ENCODE peak calls at places on chromosomes 16 and 17, in four cellular contexts. One of them, this sample, is unnamed.

GRCh38 chr16:27474041-27474440 is 72.1 kb downstream of the IL21R start:
- DNase-seq in left lung: no peak
- DNase-seq in CD8-positive, alpha-beta memory T cell: no peak
- DNase-seq in OCI-LY7: no peak
- DNase-seq in this sample: peak; percentile 42

GRCh38 chr17:36036240-36036639 is 18.5 kb upstream of the CCL23 start:
- DNase-seq in left lung: no peak
- DNase-seq in CD8-positive, alpha-beta memory T cell: no peak
- DNase-seq in OCI-LY7: no peak
- DNase-seq in this sample: no peak

GRCh38 chr16:73319747-73320146 is 271.8 kb upstream of the ZFHX3 start:
- DNase-seq in left lung: no peak
- DNase-seq in CD8-positive, alpha-beta memory T cell: no peak
- DNase-seq in OCI-LY7: no peak
- DNase-seq in this sample: no peak

GRCh38 chr17:51869387-51869786 is 289.1 kb downstream of the CA10 start:
- DNase-seq in left lung: no peak
- DNase-seq in CD8-positive, alpha-beta memory T cell: no peak
- DNase-seq in OCI-LY7: peak; percentile 19
- DNase-seq in this sample: no peak

GRCh38 chr17:50348522-50349240 is 2.8 kb downstream of the XYLT2 start:
- DNase-seq in left lung: no peak
- DNase-seq in CD8-positive, alpha-beta memory T cell: no peak
- DNase-seq in OCI-LY7: no peak
- DNase-seq in this sample: no peak

GRCh38 chr17:17900615-17901520 is 64.1 kb upstream of the SREBF1 start:
- DNase-seq in left lung: no peak
- DNase-seq in CD8-positive, alpha-beta memory T cell: no peak
- DNase-seq in OCI-LY7: no peak
- DNase-seq in this sample: peak; percentile 82

GRCh38 chr17:77840156-77840555 is 118.3 kb upstream of the TNRC6C start:
- DNase-seq in left lung: peak; percentile 37
- DNase-seq in CD8-positive, alpha-beta memory T cell: no peak
- DNase-seq in OCI-LY7: no peak
- DNase-seq in this sample: peak; percentile 75

GRCh38 chr16:17555176-17555575 is 84.4 kb upstream of the XYLT1 start:
- DNase-seq in left lung: no peak
- DNase-seq in CD8-positive, alpha-beta memory T cell: no peak
- DNase-seq in OCI-LY7: no peak
- DNase-seq in this sample: no peak

GRCh38 chr16:72469932-72470331 is 298.0 kb upstream of the PMFBP1 start:
- DNase-seq in left lung: no peak
- DNase-seq in CD8-positive, alpha-beta memory T cell: no peak
- DNase-seq in OCI-LY7: no peak
- DNase-seq in this sample: no peak

GRCh38 chr16:25005445-25006306 is 9.5 kb downstream of the ARHGAP17 start:
- DNase-seq in left lung: no peak
- DNase-seq in CD8-positive, alpha-beta memory T cell: no peak
- DNase-seq in OCI-LY7: no peak
- DNase-seq in this sample: no peak

GRCh38 chr17:79617304-79617703 is 6.5 kb upstream of the RBFOX3 start:
- DNase-seq in left lung: no peak
- DNase-seq in CD8-positive, alpha-beta memory T cell: no peak
- DNase-seq in OCI-LY7: no peak
- DNase-seq in this sample: peak; percentile 56

GRCh38 chr17:12983986-12984932 is 33.6 kb downstream of the ELAC2 start:
- DNase-seq in left lung: no peak
- DNase-seq in CD8-positive, alpha-beta memory T cell: no peak
- DNase-seq in OCI-LY7: no peak
- DNase-seq in this sample: peak; percentile 88

DNA sequence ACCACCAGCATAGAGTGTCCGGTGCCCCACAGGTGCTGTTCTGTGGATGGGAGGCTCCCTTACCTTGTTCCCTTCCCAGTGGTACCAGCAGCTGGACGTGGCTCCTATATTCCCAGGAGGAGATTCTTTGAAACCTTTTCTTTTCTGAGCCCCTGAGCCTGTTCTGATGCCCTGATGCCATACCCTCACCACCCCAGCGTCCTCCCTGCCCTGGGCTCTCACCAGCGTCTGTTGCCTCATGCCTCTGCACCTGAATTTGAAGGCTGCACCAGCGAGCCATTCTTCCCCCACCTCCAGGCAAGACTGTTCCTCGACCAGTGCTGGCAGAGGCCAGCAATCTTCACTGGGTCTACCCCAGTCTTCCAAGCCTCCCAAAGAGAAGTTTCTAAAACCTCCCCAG is 505 bp downstream of the SOST start:
- DNase-seq in left lung: no peak
- DNase-seq in CD8-positive, alpha-beta memory T cell: no peak
- DNase-seq in OCI-LY7: no peak
- DNase-seq in this sample: no peak
- H3K4me1 ChIP-seq in left lung: peaks cover 9% of the 10 kb centered on the region
- H3K4me1 ChIP-seq in CD8-positive, alpha-beta memory T cell: no peaks in the 10 kb centered on the region
- H3K4me1 ChIP-seq in OCI-LY7: no peaks in the 10 kb centered on the region
- H3K4me1 ChIP-seq in this sample: no peaks in the 10 kb centered on the region

GRCh38 chr16:66936462-66936861 is 1.1 kb downstream of the CES2 start:
- DNase-seq in left lung: peak; percentile 14
- DNase-seq in CD8-positive, alpha-beta memory T cell: no peak
- DNase-seq in OCI-LY7: no peak
- DNase-seq in this sample: no peak
- H3K4me3 ChIP-seq in left lung: peak overlapping the region; percentile 97
- H3K4me3 ChIP-seq in CD8-positive, alpha-beta memory T cell: no peak overlapping the region
- H3K4me3 ChIP-seq in OCI-LY7: no peak overlapping the region
- H3K4me3 ChIP-seq in this sample: no peak overlapping the region

GRCh38 chr16:8944113-8944765 is 19.5 kb downstream of the USP7 start:
- DNase-seq in left lung: no peak
- DNase-seq in CD8-positive, alpha-beta memory T cell: no peak
- DNase-seq in OCI-LY7: peak; percentile 84
- DNase-seq in this sample: no peak
- H3K27ac ChIP-seq in left lung: no peak overlapping the region
- H3K27ac ChIP-seq in CD8-positive, alpha-beta memory T cell: no peak overlapping the region
- H3K27ac ChIP-seq in OCI-LY7: peak overlapping the region; percentile 4
- H3K27ac ChIP-seq in this sample: no peak overlapping the region

GRCh38 chr17:233473-233941 is 52.1 kb upstream of the DOC2B start:
- DNase-seq in left lung: no peak
- DNase-seq in CD8-positive, alpha-beta memory T cell: no peak
- DNase-seq in OCI-LY7: peak; percentile 44
- DNase-seq in this sample: peak; percentile 66
- H3K4me1 ChIP-seq in left lung: peaks cover 22% of the 10 kb centered on the region
- H3K4me1 ChIP-seq in CD8-positive, alpha-beta memory T cell: no peaks in the 10 kb centered on the region
- H3K4me1 ChIP-seq in OCI-LY7: peaks cover 50% of the 10 kb centered on the region
- H3K4me1 ChIP-seq in this sample: no peaks in the 10 kb centered on the region

GRCh38 chr16:65548470-65548869 is 426.6 kb upstream of the CDH11 start:
- DNase-seq in left lung: no peak
- DNase-seq in CD8-positive, alpha-beta memory T cell: no peak
- DNase-seq in OCI-LY7: no peak
- DNase-seq in this sample: no peak
- H3K4me3 ChIP-seq in left lung: no peak overlapping the region
- H3K4me3 ChIP-seq in CD8-positive, alpha-beta memory T cell: no peak overlapping the region
- H3K4me3 ChIP-seq in OCI-LY7: no peak overlapping the region
- H3K4me3 ChIP-seq in this sample: no peak overlapping the region

GRCh38 chr17:7852919-7853692 is 1.8 kb upstream of the TMEM88 start:
- DNase-seq in left lung: no peak
- DNase-seq in CD8-positive, alpha-beta memory T cell: no peak
- DNase-seq in OCI-LY7: no peak
- DNase-seq in this sample: peak; percentile 78

GRCh38 chr17:7850970-7851437 is 3.9 kb upstream of the TMEM88 start:
- DNase-seq in left lung: no peak
- DNase-seq in CD8-positive, alpha-beta memory T cell: no peak
- DNase-seq in OCI-LY7: no peak
- DNase-seq in this sample: no peak

GRCh38 chr17:7850118-7850504 is 4.8 kb upstream of the TMEM88 start:
- DNase-seq in left lung: no peak
- DNase-seq in CD8-positive, alpha-beta memory T cell: no peak
- DNase-seq in OCI-LY7: no peak
- DNase-seq in this sample: no peak

GRCh38 chr17:7852262-7852670 is 2.6 kb upstream of the TMEM88 start:
- DNase-seq in left lung: no peak
- DNase-seq in CD8-positive, alpha-beta memory T cell: no peak
- DNase-seq in OCI-LY7: no peak
- DNase-seq in this sample: peak; percentile 55

DNA sequence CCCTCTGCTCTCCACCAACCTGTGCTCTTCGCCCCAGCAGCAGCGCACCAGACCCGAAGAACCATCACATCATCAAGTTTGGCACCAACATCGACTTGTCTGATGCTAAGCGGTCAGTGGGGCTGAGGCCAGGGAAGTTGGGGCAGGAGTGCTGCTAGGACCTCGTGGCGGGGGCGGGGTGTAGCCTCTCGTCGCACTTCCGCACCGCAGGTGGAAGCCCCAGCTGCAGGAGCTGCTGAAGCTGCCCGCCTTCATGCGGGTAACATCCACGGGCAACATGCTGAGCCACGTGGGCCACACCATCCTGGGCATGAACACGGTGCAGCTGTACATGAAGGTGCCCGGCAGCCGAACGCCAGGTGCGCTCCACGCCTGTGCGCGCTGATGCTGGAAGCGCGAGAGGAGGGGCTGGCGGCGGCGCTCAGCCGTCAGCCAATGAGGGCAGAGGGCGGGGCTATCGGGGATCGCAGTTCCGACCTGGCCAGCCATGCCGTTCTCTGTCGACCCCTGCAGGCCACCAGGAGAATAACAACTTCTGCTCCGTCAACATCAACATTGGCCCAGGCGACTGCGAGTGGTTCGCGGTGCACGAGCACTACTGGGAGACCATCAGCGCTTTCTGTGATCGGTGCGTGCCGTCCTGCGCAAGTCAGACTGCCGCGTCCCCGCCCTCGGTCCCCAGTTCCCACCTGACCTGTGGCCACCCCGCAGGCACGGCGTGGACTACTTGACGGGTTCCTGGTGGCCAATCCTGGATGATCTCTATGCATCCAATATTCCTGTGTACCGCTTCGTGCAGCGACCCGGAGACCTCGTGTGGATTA is 3.2 kb upstream of the TMEM88 start:
- DNase-seq in left lung: peak; percentile 97
- DNase-seq in CD8-positive, alpha-beta memory T cell: peak; percentile 94
- DNase-seq in OCI-LY7: peak; percentile 95
- DNase-seq in this sample: peak; percentile 94
- H3K27ac ChIP-seq in left lung: no peak overlapping the region
- H3K27ac ChIP-seq in CD8-positive, alpha-beta memory T cell: no peak overlapping the region
- H3K27ac ChIP-seq in OCI-LY7: peak overlapping the region; percentile 42
- H3K27ac ChIP-seq in this sample: no peak overlapping the region

GRCh38 chr17:41534899-41535546 is 6.9 kb upstream of the KRT19 start:
- DNase-seq in left lung: no peak
- DNase-seq in CD8-positive, alpha-beta memory T cell: no peak
- DNase-seq in OCI-LY7: no peak
- DNase-seq in this sample: no peak

GRCh38 chr17:41531993-41532392 is 3.9 kb upstream of the KRT19 start:
- DNase-seq in left lung: no peak
- DNase-seq in CD8-positive, alpha-beta memory T cell: no peak
- DNase-seq in OCI-LY7: no peak
- DNase-seq in this sample: no peak

GRCh38 chr17:41532947-41533570 is 5.0 kb upstream of the KRT19 start:
- DNase-seq in left lung: no peak
- DNase-seq in CD8-positive, alpha-beta memory T cell: no peak
- DNase-seq in OCI-LY7: no peak
- DNase-seq in this sample: no peak

GRCh38 chr17:41535764-41536481 is 7.8 kb upstream of the KRT19 start:
- DNase-seq in left lung: no peak
- DNase-seq in CD8-positive, alpha-beta memory T cell: no peak
- DNase-seq in OCI-LY7: no peak
- DNase-seq in this sample: peak; percentile 64

DNA sequence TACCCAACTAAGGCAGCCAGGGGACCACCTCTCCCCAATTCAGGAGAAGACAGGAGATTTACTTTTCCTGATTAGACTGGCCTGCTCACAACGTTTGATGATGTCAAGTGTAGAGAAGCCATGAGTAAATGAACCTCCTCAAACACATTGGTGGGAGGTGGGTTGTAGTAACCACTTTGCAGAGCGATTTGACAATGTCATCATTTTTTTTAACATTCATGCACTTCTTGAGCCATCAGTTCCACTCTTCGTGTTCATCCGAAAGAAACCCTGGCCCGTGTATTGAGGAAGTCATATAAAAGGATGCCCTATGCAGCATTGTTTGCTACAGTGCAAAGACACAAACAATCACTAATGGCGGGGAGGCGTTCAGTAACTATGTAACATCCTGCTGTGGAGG is 5.5 kb upstream of the KRT19 start:
- DNase-seq in left lung: no peak
- DNase-seq in CD8-positive, alpha-beta memory T cell: no peak
- DNase-seq in OCI-LY7: no peak
- DNase-seq in this sample: no peak
- H3K4me1 ChIP-seq in left lung: no peaks in the 10 kb centered on the region
- H3K4me1 ChIP-seq in CD8-positive, alpha-beta memory T cell: no peaks in the 10 kb centered on the region
- H3K4me1 ChIP-seq in OCI-LY7: no peaks in the 10 kb centered on the region
- H3K4me1 ChIP-seq in this sample: no peaks in the 10 kb centered on the region

GRCh38 chr16:51153275-51153991 is 2.4 kb upstream of the SALL1 start:
- DNase-seq in left lung: no peak
- DNase-seq in CD8-positive, alpha-beta memory T cell: no peak
- DNase-seq in OCI-LY7: no peak
- DNase-seq in this sample: no peak
- H3K4me3 ChIP-seq in left lung: no peak overlapping the region
- H3K4me3 ChIP-seq in CD8-positive, alpha-beta memory T cell: no peak overlapping the region
- H3K4me3 ChIP-seq in OCI-LY7: no peak overlapping the region
- H3K4me3 ChIP-seq in this sample: no peak overlapping the region

This sample was measured in aorta.